ENCODE peak calls at places on chromosomes 5 and 9, in nine cellular contexts. One of them, this sample, is unnamed.

GRCh38 chr5:78287833-78288232 is 6.7 kb downstream of the AP3B1 start:
- DNase-seq in effector memory CD4-positive, alpha-beta T cell: no peak
- DNase-seq in A549: peak
- DNase-seq in GM23248: peak
- DNase-seq in HAP-1: peak
- DNase-seq in AG10803: peak
- DNase-seq in heart right ventricle: no peak
- DNase-seq in left ventricle myocardium inferior: no peak
- DNase-seq in AG04450: peak
- DNase-seq in this sample: no peak

GRCh38 chr5:34584165-34584564 is 72.0 kb upstream of the RAI14 start:
- DNase-seq in effector memory CD4-positive, alpha-beta T cell: no peak
- DNase-seq in A549: no peak
- DNase-seq in GM23248: no peak
- DNase-seq in HAP-1: no peak
- DNase-seq in AG10803: no peak
- DNase-seq in heart right ventricle: no peak
- DNase-seq in left ventricle myocardium inferior: no peak
- DNase-seq in AG04450: no peak
- DNase-seq in this sample: no peak

GRCh38 chr9:16221350-16221749 is 649.1 kb downstream of the BNC2 start:
- DNase-seq in effector memory CD4-positive, alpha-beta T cell: no peak
- DNase-seq in A549: no peak
- DNase-seq in GM23248: no peak
- DNase-seq in HAP-1: no peak
- DNase-seq in AG10803: no peak
- DNase-seq in heart right ventricle: peak
- DNase-seq in left ventricle myocardium inferior: peak
- DNase-seq in AG04450: no peak
- DNase-seq in this sample: no peak

GRCh38 chr5:137617806-137618205 is 118.1 kb downstream of the KLHL3 start:
- DNase-seq in effector memory CD4-positive, alpha-beta T cell: no peak
- DNase-seq in A549: no peak
- DNase-seq in GM23248: peak
- DNase-seq in HAP-1: no peak
- DNase-seq in AG10803: peak
- DNase-seq in heart right ventricle: no peak
- DNase-seq in left ventricle myocardium inferior: no peak
- DNase-seq in AG04450: no peak
- DNase-seq in this sample: no peak

GRCh38 chr5:59190746-59191145 is 607.9 kb downstream of the RAB3C start:
- DNase-seq in effector memory CD4-positive, alpha-beta T cell: no peak
- DNase-seq in A549: no peak
- DNase-seq in GM23248: no peak
- DNase-seq in HAP-1: no peak
- DNase-seq in AG10803: no peak
- DNase-seq in heart right ventricle: no peak
- DNase-seq in left ventricle myocardium inferior: no peak
- DNase-seq in AG04450: no peak
- DNase-seq in this sample: no peak

GRCh38 chr5:33854733-33855151 is 37.0 kb downstream of the ADAMTS12 start:
- DNase-seq in effector memory CD4-positive, alpha-beta T cell: no peak
- DNase-seq in A549: no peak
- DNase-seq in GM23248: peak
- DNase-seq in HAP-1: no peak
- DNase-seq in AG10803: peak
- DNase-seq in heart right ventricle: no peak
- DNase-seq in left ventricle myocardium inferior: no peak
- DNase-seq in AG04450: no peak
- DNase-seq in this sample: no peak

GRCh38 chr5:164358531-164359259 is 853.3 kb downstream of the MAT2B start:
- DNase-seq in effector memory CD4-positive, alpha-beta T cell: no peak
- DNase-seq in A549: no peak
- DNase-seq in GM23248: peak
- DNase-seq in HAP-1: no peak
- DNase-seq in AG10803: peak
- DNase-seq in heart right ventricle: no peak
- DNase-seq in left ventricle myocardium inferior: no peak
- DNase-seq in AG04450: peak
- DNase-seq in this sample: no peak

GRCh38 chr5:1540166-1540565 is 16.4 kb upstream of the LPCAT1 start:
- DNase-seq in effector memory CD4-positive, alpha-beta T cell: no peak
- DNase-seq in A549: no peak
- DNase-seq in GM23248: no peak
- DNase-seq in HAP-1: no peak
- DNase-seq in AG10803: no peak
- DNase-seq in heart right ventricle: no peak
- DNase-seq in left ventricle myocardium inferior: no peak
- DNase-seq in AG04450: no peak
- DNase-seq in this sample: no peak

GRCh38 chr5:72508241-72509170 is 1.3 kb upstream of the ZNF366 start:
- DNase-seq in effector memory CD4-positive, alpha-beta T cell: no peak
- DNase-seq in A549: no peak
- DNase-seq in GM23248: no peak
- DNase-seq in HAP-1: no peak
- DNase-seq in AG10803: no peak
- DNase-seq in heart right ventricle: no peak
- DNase-seq in left ventricle myocardium inferior: no peak
- DNase-seq in AG04450: no peak
- DNase-seq in this sample: no peak

GRCh38 chr5:126912607-126913006 is 117.8 kb downstream of the MARCHF3 start:
- DNase-seq in effector memory CD4-positive, alpha-beta T cell: no peak
- DNase-seq in A549: no peak
- DNase-seq in GM23248: peak
- DNase-seq in HAP-1: no peak
- DNase-seq in AG10803: peak
- DNase-seq in heart right ventricle: no peak
- DNase-seq in left ventricle myocardium inferior: no peak
- DNase-seq in AG04450: no peak
- DNase-seq in this sample: peak

GRCh38 chr5:132302413-132302812 is 8.2 kb downstream of the SLC22A4 start:
- DNase-seq in effector memory CD4-positive, alpha-beta T cell: no peak
- DNase-seq in A549: no peak
- DNase-seq in GM23248: no peak
- DNase-seq in HAP-1: no peak
- DNase-seq in AG10803: no peak
- DNase-seq in heart right ventricle: no peak
- DNase-seq in left ventricle myocardium inferior: no peak
- DNase-seq in AG04450: no peak
- DNase-seq in this sample: no peak

GRCh38 chr9:109447329-109448076 is 50.6 kb downstream of the PTPN3 start:
- DNase-seq in effector memory CD4-positive, alpha-beta T cell: no peak
- DNase-seq in A549: no peak
- DNase-seq in GM23248: no peak
- DNase-seq in HAP-1: no peak
- DNase-seq in AG10803: no peak
- DNase-seq in heart right ventricle: no peak
- DNase-seq in left ventricle myocardium inferior: no peak
- DNase-seq in AG04450: no peak
- DNase-seq in this sample: no peak

GRCh38 chr5:136203303-136203922 is 10.5 kb upstream of the SMIM32 start:
- DNase-seq in effector memory CD4-positive, alpha-beta T cell: no peak
- DNase-seq in A549: no peak
- DNase-seq in GM23248: no peak
- DNase-seq in HAP-1: no peak
- DNase-seq in AG10803: no peak
- DNase-seq in heart right ventricle: no peak
- DNase-seq in left ventricle myocardium inferior: no peak
- DNase-seq in AG04450: no peak
- DNase-seq in this sample: no peak

GRCh38 chr9:88816141-88816540 is 175.1 kb upstream of the S1PR3 start:
- DNase-seq in effector memory CD4-positive, alpha-beta T cell: no peak
- DNase-seq in A549: no peak
- DNase-seq in GM23248: peak
- DNase-seq in HAP-1: no peak
- DNase-seq in AG10803: peak
- DNase-seq in heart right ventricle: no peak
- DNase-seq in left ventricle myocardium inferior: no peak
- DNase-seq in AG04450: no peak
- DNase-seq in this sample: no peak

GRCh38 chr9:34079181-34079580 is 30.5 kb upstream of the UBAP2 start:
- DNase-seq in effector memory CD4-positive, alpha-beta T cell: no peak
- DNase-seq in A549: peak
- DNase-seq in GM23248: peak
- DNase-seq in HAP-1: no peak
- DNase-seq in AG10803: no peak
- DNase-seq in heart right ventricle: no peak
- DNase-seq in left ventricle myocardium inferior: no peak
- DNase-seq in AG04450: no peak
- DNase-seq in this sample: no peak

GRCh38 chr9:99820330-99821186 is 1.1 kb upstream of the NR4A3 start:
- DNase-seq in effector memory CD4-positive, alpha-beta T cell: peak
- DNase-seq in A549: peak
- DNase-seq in GM23248: peak
- DNase-seq in HAP-1: peak
- DNase-seq in AG10803: peak
- DNase-seq in heart right ventricle: peak
- DNase-seq in left ventricle myocardium inferior: peak
- DNase-seq in AG04450: peak
- DNase-seq in this sample: peak

GRCh38 chr9:124869466-124869985 is 7.6 kb downstream of the ARPC5L start:
- DNase-seq in effector memory CD4-positive, alpha-beta T cell: peak
- DNase-seq in A549: no peak
- DNase-seq in GM23248: peak
- DNase-seq in HAP-1: no peak
- DNase-seq in AG10803: no peak
- DNase-seq in heart right ventricle: no peak
- DNase-seq in left ventricle myocardium inferior: no peak
- DNase-seq in AG04450: no peak
- DNase-seq in this sample: peak

GRCh38 chr9:9920425-9920824 is 692.4 kb downstream of the PTPRD start:
- DNase-seq in effector memory CD4-positive, alpha-beta T cell: no peak
- DNase-seq in A549: no peak
- DNase-seq in GM23248: no peak
- DNase-seq in HAP-1: peak
- DNase-seq in AG10803: no peak
- DNase-seq in heart right ventricle: no peak
- DNase-seq in left ventricle myocardium inferior: no peak
- DNase-seq in AG04450: no peak
- DNase-seq in this sample: no peak

GRCh38 chr9:2691626-2692025 is 25.7 kb upstream of the KCNV2 start:
- DNase-seq in effector memory CD4-positive, alpha-beta T cell: no peak
- DNase-seq in A549: no peak
- DNase-seq in GM23248: peak
- DNase-seq in HAP-1: no peak
- DNase-seq in AG10803: peak
- DNase-seq in heart right ventricle: no peak
- DNase-seq in left ventricle myocardium inferior: no peak
- DNase-seq in AG04450: no peak
- DNase-seq in this sample: no peak
- H3K4me3 ChIP-seq in effector memory CD4-positive, alpha-beta T cell: no peak
- H3K4me3 ChIP-seq in A549: no peak
- H3K4me3 ChIP-seq in GM23248: no peak
- H3K4me3 ChIP-seq in HAP-1: no peak
- H3K4me3 ChIP-seq in AG10803: no peak
- H3K4me3 ChIP-seq in heart right ventricle: no peak
- H3K4me3 ChIP-seq in left ventricle myocardium inferior: no peak
- H3K4me3 ChIP-seq in AG04450: no peak
- H3K4me3 ChIP-seq in this sample: no peak

DNA sequence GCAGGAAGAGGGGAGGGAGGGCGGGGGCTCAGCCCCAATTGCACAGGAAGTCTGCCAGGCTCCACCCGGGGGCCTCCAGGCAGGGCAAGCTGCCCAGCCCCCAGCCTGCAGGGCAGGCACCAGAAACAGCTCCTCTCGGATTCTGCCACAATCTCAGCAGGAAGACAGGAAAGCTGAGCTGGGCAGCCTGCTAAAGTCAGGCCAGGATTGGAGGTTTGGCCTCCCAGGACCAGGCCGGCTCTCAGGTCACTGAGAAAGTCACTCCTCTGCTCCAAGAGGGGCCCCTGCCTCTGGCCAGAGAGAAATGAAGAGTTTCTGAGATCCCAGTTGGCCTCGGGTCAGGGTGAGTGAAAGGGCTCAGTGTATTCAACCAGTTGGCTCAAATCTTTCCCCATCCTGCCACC is 54.6 kb upstream of the STXBP1 start:
- DNase-seq in effector memory CD4-positive, alpha-beta T cell: no peak
- DNase-seq in A549: no peak
- DNase-seq in GM23248: peak
- DNase-seq in HAP-1: no peak
- DNase-seq in AG10803: peak
- DNase-seq in heart right ventricle: peak
- DNase-seq in left ventricle myocardium inferior: no peak
- DNase-seq in AG04450: no peak
- DNase-seq in this sample: no peak
- H3K4me3 ChIP-seq in effector memory CD4-positive, alpha-beta T cell: peak
- H3K4me3 ChIP-seq in A549: no peak
- H3K4me3 ChIP-seq in GM23248: peak
- H3K4me3 ChIP-seq in HAP-1: no peak
- H3K4me3 ChIP-seq in AG10803: peak
- H3K4me3 ChIP-seq in heart right ventricle: no peak
- H3K4me3 ChIP-seq in left ventricle myocardium inferior: peak
- H3K4me3 ChIP-seq in AG04450: peak
- H3K4me3 ChIP-seq in this sample: no peak

DNA sequence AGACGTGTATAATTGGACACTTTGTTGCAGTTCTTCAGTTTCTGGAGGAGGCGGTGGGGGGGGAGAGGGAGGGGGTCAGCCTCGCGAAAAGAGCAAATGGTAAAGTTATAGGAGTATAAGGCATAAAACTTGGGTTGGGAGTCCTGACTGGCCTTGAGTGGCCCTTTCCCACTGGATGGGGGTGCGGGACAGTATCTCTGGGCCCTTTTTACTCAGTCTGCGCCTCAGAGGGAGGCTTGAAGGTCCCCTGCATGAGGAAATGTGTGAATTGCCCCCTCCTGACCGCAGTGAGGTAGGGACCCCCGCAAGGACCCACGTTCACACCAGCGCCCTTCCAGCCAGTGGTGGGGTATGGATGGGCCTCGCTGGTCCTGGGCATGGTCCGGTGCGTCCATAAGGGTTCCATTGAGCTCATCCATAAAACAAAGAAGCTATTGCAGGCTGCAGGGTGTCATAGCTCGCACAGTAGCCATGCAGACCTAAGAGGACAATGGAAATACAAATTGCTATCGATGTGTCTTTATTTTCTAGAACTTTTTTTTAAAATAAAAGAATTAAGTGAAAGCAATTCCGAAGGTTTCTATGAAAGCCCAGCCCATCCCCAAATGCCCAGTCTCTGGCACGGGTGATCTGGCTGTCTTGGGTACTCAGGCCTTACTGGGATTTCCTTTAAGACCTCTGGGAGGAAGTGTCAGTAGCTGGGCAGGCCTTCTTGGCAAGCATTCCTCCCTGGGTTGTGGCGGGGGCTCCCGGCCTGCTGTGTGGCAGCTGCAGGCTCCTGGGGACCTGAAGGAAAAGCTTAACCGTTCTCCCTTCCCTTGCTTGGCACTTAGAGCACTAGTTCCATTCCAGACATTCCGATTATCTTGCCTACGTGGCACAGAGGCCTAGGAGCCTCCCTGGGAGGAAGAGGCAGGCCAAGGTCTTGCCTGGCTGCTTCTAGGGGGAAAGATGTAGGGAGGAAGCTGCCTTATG is 1.4 kb upstream of the SEMA5A start:
- DNase-seq in effector memory CD4-positive, alpha-beta T cell: no peak
- DNase-seq in A549: no peak
- DNase-seq in GM23248: peak
- DNase-seq in HAP-1: no peak
- DNase-seq in AG10803: peak
- DNase-seq in heart right ventricle: peak
- DNase-seq in left ventricle myocardium inferior: no peak
- DNase-seq in AG04450: peak
- DNase-seq in this sample: no peak
- H3K4me3 ChIP-seq in effector memory CD4-positive, alpha-beta T cell: no peak
- H3K4me3 ChIP-seq in A549: no peak
- H3K4me3 ChIP-seq in GM23248: peak
- H3K4me3 ChIP-seq in HAP-1: no peak
- H3K4me3 ChIP-seq in AG10803: peak
- H3K4me3 ChIP-seq in heart right ventricle: peak
- H3K4me3 ChIP-seq in left ventricle myocardium inferior: peak
- H3K4me3 ChIP-seq in AG04450: peak
- H3K4me3 ChIP-seq in this sample: no peak

GRCh38 chr9:132673355-132673754 is 3.1 kb downstream of the GTF3C4 start:
- DNase-seq in effector memory CD4-positive, alpha-beta T cell: no peak
- DNase-seq in A549: peak
- DNase-seq in GM23248: peak
- DNase-seq in HAP-1: no peak
- DNase-seq in AG10803: peak
- DNase-seq in heart right ventricle: no peak
- DNase-seq in left ventricle myocardium inferior: no peak
- DNase-seq in AG04450: no peak
- DNase-seq in this sample: no peak
- H3K4me3 ChIP-seq in effector memory CD4-positive, alpha-beta T cell: no peak
- H3K4me3 ChIP-seq in A549: no peak
- H3K4me3 ChIP-seq in GM23248: peak
- H3K4me3 ChIP-seq in HAP-1: no peak
- H3K4me3 ChIP-seq in AG10803: no peak
- H3K4me3 ChIP-seq in heart right ventricle: no peak
- H3K4me3 ChIP-seq in left ventricle myocardium inferior: no peak
- H3K4me3 ChIP-seq in AG04450: no peak
- H3K4me3 ChIP-seq in this sample: no peak